ENCODE peak calls at places on chromosomes 1 and 21, in ten cellular contexts. T is GM23248; X is head of caudate nucleus; K is stimulated activated CD8-positive, alpha-beta memory T cell treated with anti-CD3 and anti-CD28 coated beads, Interleukin-4, amount 100 ng/mL, for 24 hours; Z is GM13976; S is stimulated activated CD4-positive, alpha-beta T cell treated with anti-CD3 and anti-CD28 coated beads, Interleukin-1b, Interleukin-23, amount 100 ng/mL, for 1 hour; Y is GM04504; L is EL; C is A172; V is brain pericyte. H is an unnamed sample.

GRCh38 chr1:207304710-207305151 is 16.7 kb upstream of the CD55 start:
- DNase-seq in X (no peak), Y (no peak), K (no peak), V (no peak), S (no peak), Z (no peak), L (peak), C (peak), T (no peak), H (no peak)

GRCh38 chr1:207873055-207873890 is 37.7 kb downstream of the CD34 start:
- DNase-seq in C (no peak), V (no peak), L (no peak), K (no peak), Z (peak), S (no peak), Y (no peak), T (no peak), X (no peak), H (no peak)

GRCh38 chr1:173417563-173417962 is 59.6 kb upstream of the PRDX6 start:
- DNase-seq in Y (no peak), V (no peak), S (no peak), K (no peak), C (no peak), X (no peak), L (no peak), Z (no peak), T (no peak), H (no peak)

GRCh38 chr1:156657971-156658319 is 16.0 kb downstream of the BCAN start:
- DNase-seq in V (no peak), C (peak), K (no peak), X (no peak), S (no peak), Z (no peak), Y (no peak), T (no peak), L (no peak), H (no peak)

GRCh38 chr1:214249651-214250050 is 31.3 kb upstream of the SMYD2 start:
- DNase-seq in K (no peak), C (no peak), S (no peak), T (no peak), X (no peak), V (no peak), Z (no peak), L (no peak), Y (no peak), H (no peak)

GRCh38 chr1:65108025-65108692 is 39.8 kb upstream of the AK4 start:
- DNase-seq in X (no peak), Y (no peak), L (no peak), C (no peak), Z (no peak), S (no peak), V (no peak), K (no peak), T (no peak), H (no peak)

GRCh38 chr1:198651685-198652400 is 13.0 kb downstream of the PTPRC start:
- DNase-seq in Z (no peak), C (no peak), V (no peak), Y (no peak), L (no peak), K (no peak), X (no peak), S (no peak), T (no peak), H (no peak)

GRCh38 chr1:23394664-23395063 is 25.0 kb upstream of the ZNF436 start:
- DNase-seq in V (no peak), S (no peak), K (no peak), C (peak), X (no peak), T (peak), Y (peak), L (peak), Z (no peak), H (no peak)

GRCh38 chr1:43688594-43689000 is 18.7 kb upstream of the ST3GAL3 start:
- DNase-seq in V (no peak), C (peak), S (no peak), L (peak), K (no peak), X (no peak), Z (no peak), T (peak), Y (peak), H (no peak)

GRCh38 chr1:61434276-61434675 is 290.7 kb downstream of the TM2D1 start:
- DNase-seq in V (no peak), Y (no peak), T (no peak), S (no peak), L (no peak), C (peak), K (no peak), Z (no peak), X (no peak), H (no peak)

GRCh38 chr1:33578557-33579448 is 106.4 kb downstream of the ZSCAN20 start:
- DNase-seq in K (no peak), V (no peak), C (no peak), S (no peak), Y (no peak), T (no peak), Z (no peak), X (no peak), L (no peak), H (no peak)

GRCh38 chr21:26843912-26844257 is 1.3 kb downstream of the ADAMTS1 start:
- DNase-seq in V (no peak), L (peak), C (no peak), K (no peak), Y (no peak), S (no peak), Z (no peak), X (no peak), T (peak), H (no peak)

GRCh38 chr1:72557446-72558049 is 275.2 kb upstream of the NEGR1 start:
- DNase-seq in C (peak), T (peak), Y (peak), X (no peak), L (peak), V (no peak), S (no peak), Z (no peak), K (no peak), H (no peak)

GRCh38 chr1:17502326-17502778 is 37.1 kb upstream of the ARHGEF10L start:
- DNase-seq in V (peak), S (peak), Y (peak), L (peak), T (peak), C (peak), K (peak), Z (peak), X (peak), H (peak)

GRCh38 chr1:7375781-7376660 is 395.1 kb upstream of the VAMP3 start:
- DNase-seq in K (no peak), C (no peak), X (peak), T (no peak), Z (no peak), S (no peak), V (no peak), L (no peak), Y (no peak), H (no peak)

GRCh38 chr1:234597894-234598293 is 12.1 kb downstream of the IRF2BP2 start:
- DNase-seq in X (no peak), Y (no peak), L (peak), S (peak), C (peak), T (peak), K (peak), Z (peak), V (no peak), H (peak)

GRCh38 chr1:47182681-47183235 is 7.1 kb downstream of the PDZK1IP1 start:
- DNase-seq in C (no peak), V (no peak), K (no peak), L (no peak), Z (no peak), S (no peak), X (no peak), Y (no peak), T (no peak), H (no peak)

GRCh38 chr1:76298399-76298798 is 223.9 kb downstream of the ST6GALNAC3 start:
- DNase-seq in Y (no peak), C (no peak), T (no peak), X (no peak), K (no peak), V (no peak), L (no peak), Z (no peak), S (no peak), H (no peak)

GRCh38 chr1:12380316-12381249 is 150.8 kb downstream of the VPS13D start:
- DNase-seq in L (no peak), T (no peak), V (no peak), S (no peak), C (no peak), Y (no peak), Z (no peak), K (no peak), X (no peak), H (no peak)

GRCh38 chr1:85628791-85629531 is 48.4 kb downstream of the CCN1 start:
- DNase-seq in Y (peak), L (peak), V (peak), Z (no peak), C (peak), T (peak), S (no peak), X (no peak), K (no peak), H (no peak)

GRCh38 chr1:174040387-174040786 is 18.2 kb upstream of the RC3H1 start:
- DNase-seq in Z (no peak), T (peak), X (no peak), Y (no peak), L (peak), V (peak), C (peak), K (no peak), S (no peak), H (no peak)

GRCh38 chr1:101605878-101606277 is 369.1 kb downstream of the S1PR1 start:
- DNase-seq in C (no peak), K (no peak), Z (no peak), Y (no peak), X (no peak), L (no peak), T (no peak), V (no peak), S (no peak), H (no peak)

GRCh38 chr1:92679980-92680379 is 104.9 kb downstream of the EVI5 start:
- DNase-seq in K (no peak), C (no peak), Z (no peak), V (no peak), T (no peak), S (no peak), L (no peak), X (no peak), Y (no peak), H (no peak)

GRCh38 chr1:209675567-209676154 is 449 bp downstream of the G0S2 start:
- DNase-seq in C (no peak), V (no peak), L (peak), X (peak), Y (no peak), T (peak), S (no peak), K (no peak), Z (peak), H (no peak)

GRCh38 chr21:44959376-44960091 is 19.7 kb downstream of the SLX9 start:
- DNase-seq in C (no peak), X (no peak), L (no peak), K (no peak), S (no peak), V (no peak), Z (no peak), Y (no peak), T (no peak), H (no peak)

GRCh38 chr1:48817505-48818114 is 40.9 kb upstream of the BEND5 start:
- DNase-seq in V (no peak), L (peak), C (peak), S (no peak), X (peak), T (peak), Y (no peak), Z (peak), K (no peak), H (no peak)

GRCh38 chr21:45374826-45375455 is 30.0 kb upstream of the COL18A1 start:
- DNase-seq in V (no peak), L (no peak), C (no peak), K (no peak), Z (no peak), S (no peak), X (no peak), T (no peak), Y (no peak), H (no peak)